ENCODE peak calls at places on chromosomes 13 and 19, in six cellular contexts. I is mammary epithelial cell; F is prostate gland; R is ascending aorta; U is naive thymus-derived CD4-positive, alpha-beta T cell; Y is left ventricle myocardium inferior. E is an unnamed sample. For H3K36me3 and H3K27me3, the result is how much of the 10 kb centered on the place peaks cover.

GRCh38 chr19:6484831-6485230 is 3.2 kb upstream of the DENND1C start:
- DNase-seq in Y (no peak), F (no peak), U (no peak), I (no peak), R (no peak), E (no peak)

GRCh38 chr19:11197291-11198174 is at the start of gene KANK2:
- DNase-seq in I (peak), R (peak), U (peak), Y (peak), F (peak), E (peak)

GRCh38 chr19:47863514-47863936 is 4.5 kb downstream of the TPRX2 start:
- DNase-seq in R (peak), Y (peak), I (peak), F (peak), U (peak), E (peak)

GRCh38 chr13:113930711-113931637 is 42.9 kb downstream of the C13orf46 start:
- DNase-seq in R (peak), Y (no peak), U (peak), I (no peak), F (no peak), E (no peak)

GRCh38 chr13:40515702-40516101 is 150.7 kb downstream of the FOXO1 start:
- DNase-seq in Y (no peak), U (no peak), R (no peak), F (no peak), I (no peak), E (no peak)

GRCh38 chr19:17020380-17020779 is 6.2 kb downstream of the CPAMD8 start:
- DNase-seq in U (no peak), F (no peak), Y (no peak), I (no peak), R (no peak), E (no peak)

GRCh38 chr13:98649861-98650260 is 73.0 kb upstream of the STK24 start:
- DNase-seq in R (no peak), U (no peak), F (no peak), Y (no peak), I (no peak), E (no peak)

GRCh38 chr19:43534305-43534612 is 1.3 kb downstream of the ZNF575 start:
- DNase-seq in Y (no peak), U (no peak), I (no peak), R (no peak), F (no peak), E (no peak)

GRCh38 chr13:79802389-79803140 is 321.6 kb downstream of the NDFIP2 start:
- DNase-seq in R (no peak), Y (no peak), U (no peak), F (no peak), I (no peak), E (no peak)

GRCh38 chr19:39497850-39498261 is 891 bp upstream of the DLL3 start:
- DNase-seq in F (no peak), R (no peak), I (no peak), U (no peak), Y (no peak), E (peak)

GRCh38 chr19:39499082-39499642 is 415 bp downstream of the DLL3 start:
- DNase-seq in R (no peak), U (no peak), F (no peak), I (peak), Y (no peak), E (peak)

GRCh38 chr19:39499932-39500331 is 1.2 kb downstream of the DLL3 start:
- DNase-seq in I (no peak), Y (no peak), F (no peak), R (no peak), U (no peak), E (no peak)

GRCh38 chr19:39500543-39500942 is 1.8 kb downstream of the DLL3 start:
- DNase-seq in I (no peak), R (no peak), Y (no peak), F (no peak), U (no peak), E (no peak)

DNA sequence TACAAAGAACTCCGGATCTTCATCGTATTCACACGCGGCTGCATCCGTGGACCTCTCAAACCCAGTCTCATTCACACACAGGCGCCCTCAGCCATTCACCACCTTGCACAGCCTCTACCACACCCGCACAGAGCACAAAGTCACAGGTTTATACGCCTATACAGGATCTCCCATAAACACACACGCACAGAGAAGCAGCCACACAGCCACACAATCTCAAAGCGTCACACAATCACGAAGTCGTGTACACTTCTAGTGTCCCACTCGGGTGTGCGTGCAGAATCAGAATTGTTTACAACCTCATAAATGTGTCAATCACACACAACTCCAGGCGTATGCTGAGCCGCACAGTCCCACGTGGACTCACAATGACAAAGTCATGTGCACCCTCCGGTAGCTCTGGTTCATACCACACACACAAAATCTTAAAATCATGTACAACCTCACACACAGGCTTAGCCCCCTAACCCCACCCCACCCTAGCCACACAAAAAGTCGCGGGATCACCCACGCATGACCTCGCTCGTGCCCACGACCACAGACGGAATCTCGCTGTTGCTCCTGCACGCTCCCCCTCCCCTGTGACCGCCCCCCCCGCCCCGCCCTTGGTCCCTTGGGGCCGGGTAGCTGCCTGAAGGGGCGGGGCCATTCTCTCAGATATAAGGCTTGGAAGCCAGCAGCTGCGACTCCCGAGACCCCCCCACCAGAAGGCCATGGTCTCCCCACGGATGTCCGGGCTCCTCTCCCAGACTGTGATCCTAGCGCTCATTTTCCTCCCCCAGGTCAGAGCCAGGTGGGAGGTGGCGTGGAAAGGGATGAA is at the start of gene DLL3:
- DNase-seq in Y (no peak), R (no peak), I (peak), F (no peak), U (no peak), E (no peak)
- H3K4me3 ChIP-seq in Y (peak), R (no peak), I (no peak), F (no peak), U (peak), E (no peak)

GRCh38 chr13:49759503-49759902 is 33.0 kb downstream of the KPNA3 start:
- DNase-seq in U (no peak), R (no peak), I (no peak), F (no peak), Y (no peak), E (no peak)
- H3K36me3 ChIP-seq in U (under half), R (under half), I (under half), F (under half), Y (under half), E (under half)

GRCh38 chr13:43583331-43583730 is 203.4 kb downstream of the ENOX1 start:
- DNase-seq in Y (no peak), F (no peak), R (no peak), I (no peak), U (no peak), E (no peak)

GRCh38 chr13:43584711-43585110 is 202.1 kb downstream of the ENOX1 start:
- DNase-seq in I (no peak), U (no peak), F (no peak), Y (no peak), R (no peak), E (no peak)

DNA sequence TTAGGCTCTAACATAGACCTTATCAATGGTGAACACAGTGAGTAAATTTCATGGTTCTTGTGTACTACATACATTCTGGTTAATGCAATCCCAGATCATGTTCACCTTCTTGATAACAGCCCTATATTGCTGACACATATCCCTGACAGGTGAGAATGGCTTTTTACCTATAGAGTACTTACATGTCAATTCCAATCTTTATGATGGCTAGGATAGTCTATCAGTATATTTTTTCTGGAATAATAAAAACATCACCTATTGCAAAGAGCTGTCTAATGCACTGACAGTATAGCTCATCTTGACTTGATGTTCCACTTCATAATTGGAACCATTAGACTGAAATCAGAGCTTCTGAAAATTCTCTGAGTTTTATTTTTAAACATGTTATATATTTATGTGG is 199.4 kb downstream of the ENOX1 start:
- DNase-seq in I (no peak), U (no peak), F (no peak), Y (no peak), R (no peak), E (no peak)
- H3K27me3 ChIP-seq in I (under half), U (under half), F (under half), Y (under half), R (under half), E (under half)

DNA sequence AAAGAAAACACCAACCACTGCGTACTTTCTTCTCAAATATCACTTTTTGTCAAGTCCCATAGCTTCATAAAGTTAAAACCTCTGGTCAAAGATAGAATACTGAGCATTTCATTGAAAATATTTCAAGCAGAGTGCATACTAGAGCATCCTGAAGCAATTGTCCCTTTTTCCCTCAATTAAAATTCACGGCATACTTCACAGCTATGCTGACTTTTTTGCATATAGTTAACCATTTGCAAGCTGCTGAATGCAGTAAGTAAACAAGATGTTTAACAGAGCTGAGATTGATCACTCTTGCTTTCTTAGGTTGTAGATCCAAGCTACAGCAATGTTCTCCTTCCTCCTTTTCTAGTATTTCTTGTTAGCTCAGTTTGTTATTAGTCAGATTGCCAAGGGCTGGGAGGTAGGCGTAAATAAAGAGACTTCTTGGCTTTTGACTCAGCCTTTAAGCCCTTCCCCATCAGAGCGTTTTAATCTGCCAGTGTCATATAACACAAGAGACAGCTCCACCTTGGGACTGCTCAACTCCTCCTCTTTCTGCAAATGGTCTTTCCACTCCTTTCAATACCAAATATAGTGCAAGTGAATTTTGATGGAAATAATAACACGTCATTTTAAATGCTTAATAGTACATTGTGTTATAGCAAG is at the start of gene SLITRK6:
- DNase-seq in U (no peak), Y (no peak), I (peak), F (peak), R (no peak), E (peak)
- H3K4me3 ChIP-seq in U (no peak), Y (peak), I (peak), F (peak), R (no peak), E (peak)

GRCh38 chr13:84961023-84961422 is 838.2 kb downstream of the SLITRK6 start:
- DNase-seq in Y (no peak), I (no peak), F (no peak), U (no peak), R (no peak), E (no peak)

GRCh38 chr13:84962141-84962750 is 837.0 kb downstream of the SLITRK6 start:
- DNase-seq in I (no peak), F (no peak), Y (no peak), U (no peak), R (no peak), E (no peak)

GRCh38 chr13:84962849-84963248 is 836.4 kb downstream of the SLITRK6 start:
- DNase-seq in U (no peak), Y (no peak), R (no peak), I (no peak), F (no peak), E (no peak)

DNA sequence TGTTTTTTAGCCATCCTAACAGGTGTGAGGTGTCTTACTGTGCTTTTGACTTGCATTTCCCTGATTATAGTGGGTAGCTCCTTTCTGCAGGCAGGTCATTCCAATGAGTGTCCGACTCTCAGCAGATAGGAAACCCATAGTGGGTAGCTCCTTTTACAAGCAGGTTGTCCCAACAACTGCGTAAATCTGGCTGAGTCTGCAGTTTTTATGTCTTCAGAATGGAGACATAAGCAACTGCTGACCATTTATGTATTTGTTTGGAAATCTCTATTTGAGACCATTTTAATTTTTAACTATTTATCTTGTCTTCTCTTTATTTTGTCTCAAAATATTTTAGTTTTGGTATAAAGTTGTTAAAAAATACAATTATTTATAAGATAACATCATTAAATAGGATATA is 839.4 kb downstream of the SLITRK6 start:
- DNase-seq in Y (no peak), R (no peak), I (no peak), U (no peak), F (no peak), E (no peak)
- H3K36me3 ChIP-seq in Y (under half), R (under half), I (under half), U (under half), F (under half), E (under half)

DNA sequence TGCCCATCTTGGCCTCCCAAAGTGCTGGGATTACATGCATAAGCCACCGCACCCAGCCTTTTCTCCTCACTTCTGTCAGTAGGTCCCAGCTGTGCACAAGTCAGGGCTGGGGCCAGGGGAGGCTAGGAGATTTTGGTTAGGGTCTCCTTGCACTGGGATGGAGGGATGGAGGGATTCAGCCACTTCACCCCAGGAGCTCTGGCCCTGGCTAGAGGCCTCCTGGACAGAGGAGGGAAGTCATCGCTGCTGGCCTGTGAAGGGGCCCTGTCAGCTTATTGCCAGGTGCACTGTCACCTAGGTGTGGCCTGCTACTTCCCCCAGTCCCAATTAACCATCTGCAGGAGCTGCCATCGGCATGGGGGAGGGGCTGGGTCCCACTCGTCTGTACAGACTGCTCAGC is 52.2 kb downstream of the CHST8 start:
- DNase-seq in I (no peak), U (no peak), Y (no peak), R (no peak), F (no peak), E (no peak)
- H3K27me3 ChIP-seq in I (under half), U (under half), Y (half or more), R (under half), F (under half), E (under half)

GRCh38 chr19:566844-567243 is 5.6 kb upstream of the BSG start:
- DNase-seq in R (no peak), F (no peak), I (no peak), U (no peak), Y (no peak), E (no peak)

GRCh38 chr19:570315-570714 is 2.1 kb upstream of the BSG start:
- DNase-seq in R (no peak), F (no peak), I (no peak), Y (no peak), U (no peak), E (no peak)

GRCh38 chr19:567296-567900 is 5.0 kb upstream of the BSG start:
- DNase-seq in I (no peak), Y (no peak), U (no peak), F (no peak), R (no peak), E (no peak)

GRCh38 chr19:571127-571974 is 1.0 kb upstream of the BSG start:
- DNase-seq in I (no peak), F (peak), U (peak), Y (no peak), R (no peak), E (no peak)

GRCh38 chr19:566403-566802 is 6.0 kb upstream of the BSG start:
- DNase-seq in F (peak), I (no peak), U (no peak), R (no peak), Y (no peak), E (no peak)
- H3K4me3 ChIP-seq in F (no peak), I (no peak), U (no peak), R (no peak), Y (no peak), E (no peak)

GRCh38 chr19:5035817-5036732 is 67.2 kb downstream of the KDM4B start:
- DNase-seq in I (no peak), F (no peak), R (no peak), U (no peak), Y (no peak), E (no peak)
- H3K36me3 ChIP-seq in I (under half), F (under half), R (under half), U (under half), Y (under half), E (under half)

GRCh38 chr13:52851153-52851962 is 2.9 kb upstream of the PCDH8 start:
- DNase-seq in F (no peak), I (no peak), Y (peak), U (no peak), R (no peak), E (peak)
- H3K27me3 ChIP-seq in F (under half), I (under half), Y (half or more), U (under half), R (under half), E (under half)

E was measured in MG63.